ENCODE peak calls at places on chromosomes 11 and 22, in five cellular contexts. J, R, U, Z and Y are unnamed samples.

GRCh38 chr22:43201486-43202219 is 14.7 kb upstream of the TTLL12 start:
- DNase-seq in R (no peak), Z (no peak), J (no peak), U (no peak), Y (no peak)

GRCh38 chr11:12624595-12624994 is 49.6 kb upstream of the TEAD1 start:
- DNase-seq in J (no peak), Z (no peak), U (no peak), R (no peak), Y (no peak)

GRCh38 chr22:19067696-19068348 is 54.4 kb downstream of the DGCR2 start:
- DNase-seq in Z (peak; percentile 45), R (no peak), U (no peak), J (no peak), Y (no peak)

GRCh38 chr11:73072935-73073481 is 69.1 kb downstream of the FCHSD2 start:
- DNase-seq in J (no peak), U (no peak), Z (no peak), R (no peak), Y (no peak)

GRCh38 chr11:123378096-123378495 is 52.0 kb upstream of the GRAMD1B start:
- DNase-seq in R (no peak), J (no peak), U (no peak), Z (no peak), Y (no peak)

GRCh38 chr11:72856551-72857342 is 42.5 kb downstream of the ATG16L2 start:
- DNase-seq in Z (no peak), J (no peak), R (no peak), U (no peak), Y (no peak)

GRCh38 chr11:72098741-72099140 is 4.4 kb downstream of the LAMTOR1 start:
- DNase-seq in U (no peak), R (no peak), Z (no peak), J (no peak), Y (no peak)

GRCh38 chr11:47330002-47330911 is 22.2 kb downstream of the MYBPC3 start:
- DNase-seq in R (no peak), Z (no peak), J (peak; percentile 70), U (no peak), Y (no peak)

GRCh38 chr11:104926771-104927470 is 28.7 kb upstream of the CASP12 start:
- DNase-seq in Z (no peak), U (no peak), J (no peak), R (no peak), Y (no peak)

GRCh38 chr22:46696614-46697013 is 41.4 kb downstream of the CERK start:
- DNase-seq in R (no peak), Z (no peak), U (no peak), J (no peak), Y (no peak)
- H3K36me3 ChIP-seq in R (peaks cover 48% of the 10 kb centered on the region), Z (peaks cover 94% of the 10 kb centered on the region), U (peaks cover 100% of the 10 kb centered on the region), J (peaks cover 96% of the 10 kb centered on the region), Y (no peaks in the 10 kb centered on the region)

DNA sequence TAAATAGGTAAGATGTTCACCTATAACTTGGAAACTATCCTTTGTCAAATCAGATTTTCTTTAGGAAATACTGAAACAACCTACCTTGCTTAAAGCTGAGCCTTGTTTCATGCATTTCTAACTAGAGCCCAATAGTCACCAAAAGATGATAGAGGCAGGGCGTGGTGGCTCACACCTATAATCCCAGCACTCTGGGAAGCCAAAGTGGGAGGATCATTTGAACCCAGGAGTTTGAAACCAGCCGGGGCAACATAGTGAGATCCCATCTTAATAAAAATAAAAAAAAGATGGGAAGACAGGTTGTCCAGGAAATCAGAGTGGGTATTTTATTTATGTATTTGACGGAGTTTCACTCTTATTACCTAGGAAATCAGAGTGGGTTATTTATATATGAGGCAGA is 38.3 kb downstream of the DDX6 start:
- DNase-seq in R (no peak), Z (no peak), U (no peak), J (no peak), Y (no peak)
- H3K36me3 ChIP-seq in R (peaks cover 30% of the 10 kb centered on the region), Z (peaks cover 67% of the 10 kb centered on the region), U (peaks cover 80% of the 10 kb centered on the region), J (peaks cover 77% of the 10 kb centered on the region), Y (no peaks in the 10 kb centered on the region)

GRCh38 chr11:125600663-125601062 is 8.0 kb downstream of the STT3A start:
- DNase-seq in Z (no peak), R (no peak), J (no peak), U (no peak), Y (no peak)

GRCh38 chr11:125603207-125603606 is 10.6 kb downstream of the STT3A start:
- DNase-seq in R (no peak), Z (no peak), J (no peak), U (no peak), Y (no peak)
- H3K36me3 ChIP-seq in R (peaks cover 18% of the 10 kb centered on the region), Z (peaks cover 93% of the 10 kb centered on the region), J (peaks cover 93% of the 10 kb centered on the region), U (peaks cover 97% of the 10 kb centered on the region), Y (no peaks in the 10 kb centered on the region)

GRCh38 chr11:65128182-65129145 is 5.9 kb downstream of the SYVN1 start:
- DNase-seq in R (no peak), Z (peak; percentile 31), J (peak; percentile 67), U (no peak), Y (no peak)
- H3K36me3 ChIP-seq in R (peaks cover 56% of the 10 kb centered on the region), Z (peaks cover 82% of the 10 kb centered on the region), J (peaks cover 88% of the 10 kb centered on the region), U (peaks cover 91% of the 10 kb centered on the region), Y (no peaks in the 10 kb centered on the region)

DNA sequence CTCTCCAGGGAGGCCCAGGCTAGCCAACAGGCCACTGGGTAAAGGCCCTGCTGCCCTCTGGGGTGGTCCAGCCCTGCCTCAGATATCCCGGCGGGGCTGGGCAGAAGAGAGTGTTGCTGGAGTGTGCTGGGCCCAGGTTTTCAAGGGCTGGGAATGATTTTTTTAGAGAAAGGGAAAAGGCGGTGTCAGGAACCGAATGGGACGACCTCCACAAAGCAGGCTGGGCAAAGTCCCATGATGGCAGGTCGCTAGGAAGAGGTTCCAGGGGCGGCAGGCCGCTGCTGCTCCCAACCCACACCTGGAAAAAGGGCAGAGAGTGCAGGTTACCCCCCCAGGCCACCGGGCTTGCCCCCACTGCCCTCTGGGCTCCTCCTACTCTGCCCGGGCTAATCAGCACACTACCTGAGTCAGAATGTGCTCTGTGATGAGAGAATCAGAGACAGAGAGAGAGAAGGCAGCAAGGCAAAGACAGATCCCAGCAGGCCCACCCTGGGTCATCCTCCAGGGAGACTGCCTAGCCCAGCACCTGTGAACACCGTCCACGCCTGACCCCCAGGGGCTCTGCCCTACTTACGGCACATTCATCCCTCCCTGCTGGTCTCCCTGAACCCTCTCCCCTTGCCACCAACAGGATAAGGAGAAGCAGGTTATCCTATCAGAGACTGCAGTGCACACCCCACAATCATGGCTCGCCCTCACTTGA is 4.6 kb downstream of the PATZ1 start:
- DNase-seq in J (no peak), R (no peak), Z (no peak), U (no peak), Y (no peak)
- H3K36me3 ChIP-seq in J (peaks cover 45% of the 10 kb centered on the region), R (no peaks in the 10 kb centered on the region), Z (peaks cover 50% of the 10 kb centered on the region), U (peaks cover 56% of the 10 kb centered on the region), Y (no peaks in the 10 kb centered on the region)

GRCh38 chr11:122168218-122168617 is 52.2 kb upstream of the BLID start:
- DNase-seq in U (no peak), R (no peak), Z (no peak), J (no peak), Y (no peak)

GRCh38 chr11:122163420-122163819 is 47.4 kb upstream of the BLID start:
- DNase-seq in U (no peak), R (no peak), J (no peak), Z (no peak), Y (no peak)

GRCh38 chr11:122162095-122162494 is 46.1 kb upstream of the BLID start:
- DNase-seq in R (no peak), U (no peak), Z (no peak), J (no peak), Y (no peak)

GRCh38 chr11:122167100-122167499 is 51.1 kb upstream of the BLID start:
- DNase-seq in Z (no peak), J (no peak), U (no peak), R (no peak), Y (no peak)

DNA sequence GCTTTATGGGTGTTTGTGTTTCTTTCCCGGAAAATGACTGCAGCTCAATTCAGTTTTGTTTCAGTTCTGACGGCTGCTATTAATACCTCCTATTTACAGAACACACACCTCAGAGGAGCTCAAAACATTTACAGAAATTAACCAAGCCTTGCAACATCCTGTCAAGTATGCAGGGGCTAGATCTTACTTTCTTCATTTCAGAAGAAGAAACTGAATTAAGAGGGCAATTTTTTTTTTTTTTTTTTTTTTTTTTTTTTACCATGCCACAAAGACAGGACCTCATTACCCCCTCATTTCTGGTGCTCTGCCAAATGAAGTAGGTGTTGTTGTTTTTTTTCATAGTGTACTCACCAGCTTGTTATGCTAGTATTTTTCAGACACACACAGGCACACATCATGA is 50.0 kb upstream of the BLID start:
- DNase-seq in U (no peak), R (no peak), J (no peak), Z (no peak), Y (no peak)
- H3K36me3 ChIP-seq in U (no peaks in the 10 kb centered on the region), R (no peaks in the 10 kb centered on the region), J (no peaks in the 10 kb centered on the region), Z (no peaks in the 10 kb centered on the region), Y (no peaks in the 10 kb centered on the region)